ENCODE peak calls at places on chromosomes 3 and 15, in five cellular contexts. Z, J, H, K and D are unnamed samples.

GRCh38 chr15:29668120-29668602 is 154.1 kb downstream of the TJP1 start:
- DNase-seq in Z (peak; percentile 85), J (peak; percentile 76), H (peak; percentile 57), K (no peak), D (peak; percentile 66)

GRCh38 chr3:184154909-184155643 is at the start of gene DVL3:
- DNase-seq in Z (peak; percentile 75), J (peak; percentile 84), H (peak; percentile 60), K (no peak), D (peak; percentile 81)

GRCh38 chr3:53160660-53161344 is at the start of gene PRKCD:
- DNase-seq in Z (peak; percentile 91), J (peak; percentile 84), H (peak; percentile 79), K (peak; percentile 90), D (peak; percentile 93)

GRCh38 chr3:184338538-184338945 is 1.1 kb downstream of the FAM131A start:
- DNase-seq in Z (peak; percentile 57), J (no peak), H (no peak), K (no peak), D (peak; percentile 89)

GRCh38 chr3:76222115-76222652 is 436.8 kb upstream of the ZNF717 start:
- DNase-seq in Z (no peak), J (no peak), H (no peak), K (no peak), D (no peak)

GRCh38 chr3:19229086-19229485 is 80.8 kb downstream of the KCNH8 start:
- DNase-seq in Z (no peak), J (no peak), H (no peak), K (no peak), D (no peak)

GRCh38 chr3:134427400-134428111 is 53.3 kb upstream of the AMOTL2 start:
- DNase-seq in Z (no peak), J (peak; percentile 93), H (peak; percentile 91), K (peak; percentile 80), D (peak; percentile 81)

GRCh38 chr15:47300596-47300995 is 416.7 kb upstream of the SEMA6D start:
- DNase-seq in Z (no peak), J (no peak), H (no peak), K (no peak), D (no peak)

GRCh38 chr3:4587061-4587837 is 94.1 kb downstream of the ITPR1 start:
- DNase-seq in Z (no peak), J (no peak), H (no peak), K (no peak), D (no peak)

GRCh38 chr15:48811325-48811938 is 563 bp upstream of the CEP152 start:
- DNase-seq in Z (no peak), J (no peak), H (no peak), K (no peak), D (no peak)

GRCh38 chr15:81863157-81863556 is 182.7 kb downstream of the MEX3B start:
- DNase-seq in Z (no peak), J (no peak), H (no peak), K (no peak), D (no peak)

GRCh38 chr3:149555941-149556340 is 81.4 kb downstream of the TM4SF4 start:
- DNase-seq in Z (no peak), J (no peak), H (no peak), K (no peak), D (no peak)

GRCh38 chr3:43286886-43287301 is 554 bp downstream of the SNRK start:
- DNase-seq in Z (no peak), J (no peak), H (peak; percentile 23), K (no peak), D (peak; percentile 42)

GRCh38 chr3:27360113-27361078 is 8.8 kb downstream of the NEK10 start:
- DNase-seq in Z (peak; percentile 26), J (peak; percentile 12), H (peak; percentile 6), K (no peak), D (no peak)

GRCh38 chr3:31790516-31791148 is 190.4 kb downstream of the OSBPL10 start:
- DNase-seq in Z (no peak), J (no peak), H (no peak), K (no peak), D (no peak)

GRCh38 chr15:80210612-80211554 is 41.1 kb downstream of the CTXND1 start:
- DNase-seq in Z (no peak), J (no peak), H (no peak), K (no peak), D (no peak)

GRCh38 chr3:157872902-157873301 is 233.3 kb downstream of the SHOX2 start:
- DNase-seq in Z (no peak), J (no peak), H (no peak), K (no peak), D (no peak)

GRCh38 chr3:22835041-22835440 is 368.1 kb upstream of the UBE2E2 start:
- DNase-seq in Z (no peak), J (peak; percentile 5), H (no peak), K (no peak), D (no peak)

GRCh38 chr15:64138542-64138941 is 13.0 kb upstream of the SNX22 start:
- DNase-seq in Z (no peak), J (no peak), H (no peak), K (no peak), D (no peak)

GRCh38 chr3:71127052-71127451 is 456.5 kb downstream of the FOXP1 start:
- DNase-seq in Z (no peak), J (no peak), H (no peak), K (no peak), D (no peak)

GRCh38 chr15:39336926-39337325 is 244.0 kb upstream of the THBS1 start:
- DNase-seq in Z (no peak), J (no peak), H (no peak), K (no peak), D (no peak)

GRCh38 chr15:74027688-74028087 is 33.2 kb downstream of the PML start:
- DNase-seq in Z (no peak), J (no peak), H (no peak), K (no peak), D (no peak)

GRCh38 chr3:29065211-29065785 is 215.6 kb upstream of the RBMS3 start:
- DNase-seq in Z (peak; percentile 69), J (peak; percentile 87), H (peak; percentile 78), K (no peak), D (peak; percentile 92)

GRCh38 chr15:84099181-84099580 is 136.4 kb upstream of the GOLGA6L4 start:
- DNase-seq in Z (peak; percentile 34), J (no peak), H (no peak), K (no peak), D (peak; percentile 79)

GRCh38 chr3:48408823-48409281 is 21.0 kb downstream of the PLXNB1 start:
- DNase-seq in Z (peak; percentile 21), J (no peak), H (no peak), K (peak; percentile 71), D (peak; percentile 37)

DNA sequence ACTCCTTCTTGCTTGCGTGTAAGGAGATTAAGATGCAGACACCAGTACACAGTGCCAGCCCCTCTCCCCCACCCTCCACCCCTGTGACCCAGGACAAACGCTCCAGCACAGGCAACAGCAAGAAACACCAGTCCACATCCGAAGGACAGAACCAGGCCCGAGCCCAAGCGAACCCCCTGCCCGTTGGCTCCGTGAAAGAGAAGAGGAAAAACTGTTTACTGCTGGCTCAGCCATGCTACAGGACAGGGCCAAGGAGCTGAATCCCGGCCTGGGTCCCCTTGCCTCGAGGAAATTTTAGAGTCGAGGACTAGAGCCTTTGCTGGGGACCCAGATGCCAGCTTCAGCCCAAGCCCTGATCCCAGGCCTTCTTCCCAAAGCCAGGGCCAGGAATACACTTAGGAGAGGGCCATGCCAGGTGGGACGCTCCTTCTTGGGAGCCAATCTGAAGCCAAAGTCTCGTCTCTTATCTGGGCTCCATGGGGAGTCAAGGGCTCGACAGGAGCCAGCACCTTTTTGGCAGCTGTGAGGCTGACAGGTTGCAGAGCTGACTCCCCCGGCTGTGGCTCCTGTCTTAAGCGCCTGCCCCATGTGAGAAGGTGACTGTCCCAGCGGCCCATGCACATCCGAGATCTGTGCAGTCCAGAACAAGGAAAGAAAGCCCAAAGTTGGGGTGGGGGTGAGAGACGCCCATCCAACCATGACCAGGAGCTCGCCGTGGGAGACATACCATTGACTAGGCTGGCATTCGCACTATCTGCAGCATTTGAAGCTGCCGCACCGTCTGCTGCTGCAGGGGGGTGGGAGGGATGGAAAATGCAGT is 63.8 kb upstream of the SEC13 start:
- DNase-seq in Z (no peak), J (no peak), H (no peak), K (no peak), D (no peak)
- H3K27ac ChIP-seq in Z (no peak overlapping the region), J (no peak overlapping the region), H (no peak overlapping the region), K (no peak overlapping the region), D (no peak overlapping the region)

GRCh38 chr15:50137893-50138292 is 18.9 kb upstream of the ATP8B4 start:
- DNase-seq in Z (no peak), J (no peak), H (no peak), K (no peak), D (no peak)
- H3K27ac ChIP-seq in Z (no peak overlapping the region), J (no peak overlapping the region), H (no peak overlapping the region), K (peak overlapping the region; percentile 45), D (no peak overlapping the region)

GRCh38 chr15:65259367-65259781 is 27.3 kb downstream of the PARP16 start:
- DNase-seq in Z (no peak), J (no peak), H (no peak), K (no peak), D (peak; percentile 28)
- H3K27ac ChIP-seq in Z (peak overlapping the region; percentile 72), J (no peak overlapping the region), H (no peak overlapping the region), K (peak overlapping the region; percentile 88), D (no peak overlapping the region)

GRCh38 chr15:53759333-53759975 is at the start of gene WDR72:
- DNase-seq in Z (no peak), J (no peak), H (peak; percentile 14), K (no peak), D (no peak)
- H3K27ac ChIP-seq in Z (no peak within 1 kb of the TSS), J (no peak within 1 kb of the TSS), H (no peak within 1 kb of the TSS), K (no peak within 1 kb of the TSS), D (no peak within 1 kb of the TSS)

GRCh38 chr15:42621386-42621785 is 46.0 kb downstream of the STARD9 start:
- DNase-seq in Z (no peak), J (no peak), H (no peak), K (no peak), D (no peak)

GRCh38 chr15:42623951-42624350 is 48.5 kb downstream of the STARD9 start:
- DNase-seq in Z (no peak), J (no peak), H (no peak), K (no peak), D (no peak)

GRCh38 chr15:42619641-42620371 is 44.4 kb downstream of the STARD9 start:
- DNase-seq in Z (no peak), J (no peak), H (no peak), K (no peak), D (no peak)

GRCh38 chr15:42627485-42627884 is 52.1 kb downstream of the STARD9 start:
- DNase-seq in Z (no peak), J (no peak), H (no peak), K (no peak), D (no peak)

GRCh38 chr15:42622328-42622925 is 47.0 kb downstream of the STARD9 start:
- DNase-seq in Z (no peak), J (no peak), H (no peak), K (no peak), D (no peak)
- H3K27ac ChIP-seq in Z (no peak overlapping the region), J (no peak overlapping the region), H (no peak overlapping the region), K (no peak overlapping the region), D (no peak overlapping the region)